ENCODE peak calls at places on chromosomes 7 and 10, in six cellular contexts. One of them, this sample, is unnamed.

GRCh38 chr10:78727728-78728127 is 341.0 kb upstream of the ZMIZ1 start:
- DNase-seq in stimulated activated CD8-positive, alpha-beta memory T cell treated with anti-CD3 and anti-CD28 coated beads, Interleukin-15, amount 100 ng/mL, for 4 hours: no peak
- DNase-seq in pons: no peak
- DNase-seq in bronchial epithelial cell: no peak
- DNase-seq in NCI-H1105: peak; percentile 7
- DNase-seq in activated CD8-positive, alpha-beta memory T cell treated with anti-CD3 and anti-CD28 coated beads, Interleukin-2, amount 10 ng/mL, durations not matched to agents 7 days and 5 days: no peak
- DNase-seq in this sample: no peak

GRCh38 chr7:1669954-1670893 is at the start of gene ELFN1:
- DNase-seq in activated CD8-positive, alpha-beta memory T cell treated with anti-CD3 and anti-CD28 coated beads, Interleukin-2, amount 10 ng/mL, durations not matched to agents 7 days and 5 days: peak; percentile 22
- DNase-seq in NCI-H1105: peak; percentile 55
- DNase-seq in stimulated activated CD8-positive, alpha-beta memory T cell treated with anti-CD3 and anti-CD28 coated beads, Interleukin-15, amount 100 ng/mL, for 4 hours: no peak
- DNase-seq in bronchial epithelial cell: no peak
- DNase-seq in pons: no peak
- DNase-seq in this sample: no peak

GRCh38 chr10:29669149-29669548 is 34.4 kb upstream of the SVIL start:
- DNase-seq in stimulated activated CD8-positive, alpha-beta memory T cell treated with anti-CD3 and anti-CD28 coated beads, Interleukin-15, amount 100 ng/mL, for 4 hours: no peak
- DNase-seq in pons: no peak
- DNase-seq in bronchial epithelial cell: peak; percentile 36
- DNase-seq in NCI-H1105: no peak
- DNase-seq in activated CD8-positive, alpha-beta memory T cell treated with anti-CD3 and anti-CD28 coated beads, Interleukin-2, amount 10 ng/mL, durations not matched to agents 7 days and 5 days: no peak
- DNase-seq in this sample: no peak

GRCh38 chr7:140489021-140489349 is 9.7 kb upstream of the MKRN1 start:
- DNase-seq in NCI-H1105: no peak
- DNase-seq in pons: no peak
- DNase-seq in stimulated activated CD8-positive, alpha-beta memory T cell treated with anti-CD3 and anti-CD28 coated beads, Interleukin-15, amount 100 ng/mL, for 4 hours: no peak
- DNase-seq in bronchial epithelial cell: no peak
- DNase-seq in activated CD8-positive, alpha-beta memory T cell treated with anti-CD3 and anti-CD28 coated beads, Interleukin-2, amount 10 ng/mL, durations not matched to agents 7 days and 5 days: no peak
- DNase-seq in this sample: no peak

GRCh38 chr10:91444211-91444610 is 34.1 kb downstream of the HECTD2 start:
- DNase-seq in stimulated activated CD8-positive, alpha-beta memory T cell treated with anti-CD3 and anti-CD28 coated beads, Interleukin-15, amount 100 ng/mL, for 4 hours: no peak
- DNase-seq in bronchial epithelial cell: no peak
- DNase-seq in activated CD8-positive, alpha-beta memory T cell treated with anti-CD3 and anti-CD28 coated beads, Interleukin-2, amount 10 ng/mL, durations not matched to agents 7 days and 5 days: no peak
- DNase-seq in pons: no peak
- DNase-seq in NCI-H1105: no peak
- DNase-seq in this sample: no peak

GRCh38 chr10:62817120-62817762 is 1.1 kb upstream of the EGR2 start:
- DNase-seq in pons: no peak
- DNase-seq in NCI-H1105: no peak
- DNase-seq in stimulated activated CD8-positive, alpha-beta memory T cell treated with anti-CD3 and anti-CD28 coated beads, Interleukin-15, amount 100 ng/mL, for 4 hours: peak; percentile 60
- DNase-seq in activated CD8-positive, alpha-beta memory T cell treated with anti-CD3 and anti-CD28 coated beads, Interleukin-2, amount 10 ng/mL, durations not matched to agents 7 days and 5 days: peak; percentile 69
- DNase-seq in bronchial epithelial cell: no peak
- DNase-seq in this sample: peak; percentile 6

GRCh38 chr7:111292026-111292430 is 201.1 kb downstream of the LRRN3 start:
- DNase-seq in activated CD8-positive, alpha-beta memory T cell treated with anti-CD3 and anti-CD28 coated beads, Interleukin-2, amount 10 ng/mL, durations not matched to agents 7 days and 5 days: no peak
- DNase-seq in bronchial epithelial cell: no peak
- DNase-seq in stimulated activated CD8-positive, alpha-beta memory T cell treated with anti-CD3 and anti-CD28 coated beads, Interleukin-15, amount 100 ng/mL, for 4 hours: no peak
- DNase-seq in pons: no peak
- DNase-seq in NCI-H1105: peak; percentile 18
- DNase-seq in this sample: no peak

GRCh38 chr10:35875281-35875680 is 233.2 kb upstream of the FZD8 start:
- DNase-seq in NCI-H1105: no peak
- DNase-seq in stimulated activated CD8-positive, alpha-beta memory T cell treated with anti-CD3 and anti-CD28 coated beads, Interleukin-15, amount 100 ng/mL, for 4 hours: no peak
- DNase-seq in activated CD8-positive, alpha-beta memory T cell treated with anti-CD3 and anti-CD28 coated beads, Interleukin-2, amount 10 ng/mL, durations not matched to agents 7 days and 5 days: no peak
- DNase-seq in pons: no peak
- DNase-seq in bronchial epithelial cell: no peak
- DNase-seq in this sample: no peak

GRCh38 chr7:67916571-67916970 is 919.9 kb downstream of the TYW1 start:
- DNase-seq in activated CD8-positive, alpha-beta memory T cell treated with anti-CD3 and anti-CD28 coated beads, Interleukin-2, amount 10 ng/mL, durations not matched to agents 7 days and 5 days: no peak
- DNase-seq in bronchial epithelial cell: no peak
- DNase-seq in NCI-H1105: peak; percentile 96
- DNase-seq in pons: no peak
- DNase-seq in stimulated activated CD8-positive, alpha-beta memory T cell treated with anti-CD3 and anti-CD28 coated beads, Interleukin-15, amount 100 ng/mL, for 4 hours: no peak
- DNase-seq in this sample: no peak

GRCh38 chr10:81116990-81117389 is 579.3 kb downstream of the SH2D4B start:
- DNase-seq in bronchial epithelial cell: peak; percentile 7
- DNase-seq in activated CD8-positive, alpha-beta memory T cell treated with anti-CD3 and anti-CD28 coated beads, Interleukin-2, amount 10 ng/mL, durations not matched to agents 7 days and 5 days: no peak
- DNase-seq in NCI-H1105: no peak
- DNase-seq in stimulated activated CD8-positive, alpha-beta memory T cell treated with anti-CD3 and anti-CD28 coated beads, Interleukin-15, amount 100 ng/mL, for 4 hours: no peak
- DNase-seq in pons: no peak
- DNase-seq in this sample: no peak

GRCh38 chr7:137243741-137244140 is 99.8 kb downstream of the PTN start:
- DNase-seq in stimulated activated CD8-positive, alpha-beta memory T cell treated with anti-CD3 and anti-CD28 coated beads, Interleukin-15, amount 100 ng/mL, for 4 hours: no peak
- DNase-seq in bronchial epithelial cell: no peak
- DNase-seq in activated CD8-positive, alpha-beta memory T cell treated with anti-CD3 and anti-CD28 coated beads, Interleukin-2, amount 10 ng/mL, durations not matched to agents 7 days and 5 days: no peak
- DNase-seq in pons: no peak
- DNase-seq in NCI-H1105: no peak
- DNase-seq in this sample: no peak

GRCh38 chr10:99982728-99983127 is 27.0 kb downstream of the DNMBP start:
- DNase-seq in bronchial epithelial cell: no peak
- DNase-seq in activated CD8-positive, alpha-beta memory T cell treated with anti-CD3 and anti-CD28 coated beads, Interleukin-2, amount 10 ng/mL, durations not matched to agents 7 days and 5 days: no peak
- DNase-seq in pons: no peak
- DNase-seq in stimulated activated CD8-positive, alpha-beta memory T cell treated with anti-CD3 and anti-CD28 coated beads, Interleukin-15, amount 100 ng/mL, for 4 hours: no peak
- DNase-seq in NCI-H1105: no peak
- DNase-seq in this sample: no peak

GRCh38 chr7:29396563-29396962 is 167.1 kb upstream of the PRR15 start:
- DNase-seq in pons: no peak
- DNase-seq in activated CD8-positive, alpha-beta memory T cell treated with anti-CD3 and anti-CD28 coated beads, Interleukin-2, amount 10 ng/mL, durations not matched to agents 7 days and 5 days: no peak
- DNase-seq in NCI-H1105: no peak
- DNase-seq in bronchial epithelial cell: no peak
- DNase-seq in stimulated activated CD8-positive, alpha-beta memory T cell treated with anti-CD3 and anti-CD28 coated beads, Interleukin-15, amount 100 ng/mL, for 4 hours: no peak
- DNase-seq in this sample: no peak

GRCh38 chr7:43771567-43771966 is 13.1 kb downstream of the BLVRA start:
- DNase-seq in activated CD8-positive, alpha-beta memory T cell treated with anti-CD3 and anti-CD28 coated beads, Interleukin-2, amount 10 ng/mL, durations not matched to agents 7 days and 5 days: peak; percentile 16
- DNase-seq in NCI-H1105: no peak
- DNase-seq in bronchial epithelial cell: no peak
- DNase-seq in pons: no peak
- DNase-seq in stimulated activated CD8-positive, alpha-beta memory T cell treated with anti-CD3 and anti-CD28 coated beads, Interleukin-15, amount 100 ng/mL, for 4 hours: no peak
- DNase-seq in this sample: no peak

GRCh38 chr7:38977658-38978057 is at the start of gene POU6F2:
- DNase-seq in pons: no peak
- DNase-seq in stimulated activated CD8-positive, alpha-beta memory T cell treated with anti-CD3 and anti-CD28 coated beads, Interleukin-15, amount 100 ng/mL, for 4 hours: no peak
- DNase-seq in bronchial epithelial cell: no peak
- DNase-seq in NCI-H1105: no peak
- DNase-seq in activated CD8-positive, alpha-beta memory T cell treated with anti-CD3 and anti-CD28 coated beads, Interleukin-2, amount 10 ng/mL, durations not matched to agents 7 days and 5 days: no peak
- DNase-seq in this sample: no peak

GRCh38 chr10:123607386-123607785 is 58.8 kb upstream of the GPR26 start:
- DNase-seq in NCI-H1105: no peak
- DNase-seq in bronchial epithelial cell: no peak
- DNase-seq in stimulated activated CD8-positive, alpha-beta memory T cell treated with anti-CD3 and anti-CD28 coated beads, Interleukin-15, amount 100 ng/mL, for 4 hours: no peak
- DNase-seq in pons: no peak
- DNase-seq in activated CD8-positive, alpha-beta memory T cell treated with anti-CD3 and anti-CD28 coated beads, Interleukin-2, amount 10 ng/mL, durations not matched to agents 7 days and 5 days: no peak
- DNase-seq in this sample: no peak

GRCh38 chr10:24104895-24105294 is 104.0 kb upstream of the KIAA1217 start:
- DNase-seq in stimulated activated CD8-positive, alpha-beta memory T cell treated with anti-CD3 and anti-CD28 coated beads, Interleukin-15, amount 100 ng/mL, for 4 hours: no peak
- DNase-seq in activated CD8-positive, alpha-beta memory T cell treated with anti-CD3 and anti-CD28 coated beads, Interleukin-2, amount 10 ng/mL, durations not matched to agents 7 days and 5 days: no peak
- DNase-seq in pons: no peak
- DNase-seq in NCI-H1105: no peak
- DNase-seq in bronchial epithelial cell: no peak
- DNase-seq in this sample: no peak

GRCh38 chr7:90708841-90709317 is 112.8 kb downstream of the CDK14 start:
- DNase-seq in NCI-H1105: no peak
- DNase-seq in pons: peak; percentile 67
- DNase-seq in stimulated activated CD8-positive, alpha-beta memory T cell treated with anti-CD3 and anti-CD28 coated beads, Interleukin-15, amount 100 ng/mL, for 4 hours: no peak
- DNase-seq in bronchial epithelial cell: no peak
- DNase-seq in activated CD8-positive, alpha-beta memory T cell treated with anti-CD3 and anti-CD28 coated beads, Interleukin-2, amount 10 ng/mL, durations not matched to agents 7 days and 5 days: no peak
- DNase-seq in this sample: no peak

GRCh38 chr10:19164461-19164860 is 115.9 kb downstream of the MALRD1 start:
- DNase-seq in activated CD8-positive, alpha-beta memory T cell treated with anti-CD3 and anti-CD28 coated beads, Interleukin-2, amount 10 ng/mL, durations not matched to agents 7 days and 5 days: no peak
- DNase-seq in NCI-H1105: no peak
- DNase-seq in bronchial epithelial cell: peak; percentile 58
- DNase-seq in stimulated activated CD8-positive, alpha-beta memory T cell treated with anti-CD3 and anti-CD28 coated beads, Interleukin-15, amount 100 ng/mL, for 4 hours: no peak
- DNase-seq in pons: no peak
- DNase-seq in this sample: no peak

GRCh38 chr10:70308121-70309060 is 24.6 kb upstream of the NPFFR1 start:
- DNase-seq in NCI-H1105: no peak
- DNase-seq in activated CD8-positive, alpha-beta memory T cell treated with anti-CD3 and anti-CD28 coated beads, Interleukin-2, amount 10 ng/mL, durations not matched to agents 7 days and 5 days: no peak
- DNase-seq in bronchial epithelial cell: no peak
- DNase-seq in stimulated activated CD8-positive, alpha-beta memory T cell treated with anti-CD3 and anti-CD28 coated beads, Interleukin-15, amount 100 ng/mL, for 4 hours: no peak
- DNase-seq in pons: no peak
- DNase-seq in this sample: no peak

GRCh38 chr10:97407211-97407951 is 6.2 kb upstream of the RRP12 start:
- DNase-seq in stimulated activated CD8-positive, alpha-beta memory T cell treated with anti-CD3 and anti-CD28 coated beads, Interleukin-15, amount 100 ng/mL, for 4 hours: no peak
- DNase-seq in NCI-H1105: peak; percentile 31
- DNase-seq in bronchial epithelial cell: peak; percentile 82
- DNase-seq in pons: peak; percentile 80
- DNase-seq in activated CD8-positive, alpha-beta memory T cell treated with anti-CD3 and anti-CD28 coated beads, Interleukin-2, amount 10 ng/mL, durations not matched to agents 7 days and 5 days: peak; percentile 80
- DNase-seq in this sample: no peak

GRCh38 chr10:107418411-107418810 is 253.9 kb upstream of the SORCS1 start:
- DNase-seq in bronchial epithelial cell: no peak
- DNase-seq in stimulated activated CD8-positive, alpha-beta memory T cell treated with anti-CD3 and anti-CD28 coated beads, Interleukin-15, amount 100 ng/mL, for 4 hours: no peak
- DNase-seq in pons: peak; percentile 27
- DNase-seq in activated CD8-positive, alpha-beta memory T cell treated with anti-CD3 and anti-CD28 coated beads, Interleukin-2, amount 10 ng/mL, durations not matched to agents 7 days and 5 days: no peak
- DNase-seq in NCI-H1105: no peak
- DNase-seq in this sample: no peak

GRCh38 chr7:55545496-55545895 is 26.8 kb downstream of the VOPP1 start:
- DNase-seq in activated CD8-positive, alpha-beta memory T cell treated with anti-CD3 and anti-CD28 coated beads, Interleukin-2, amount 10 ng/mL, durations not matched to agents 7 days and 5 days: no peak
- DNase-seq in bronchial epithelial cell: peak; percentile 93
- DNase-seq in stimulated activated CD8-positive, alpha-beta memory T cell treated with anti-CD3 and anti-CD28 coated beads, Interleukin-15, amount 100 ng/mL, for 4 hours: no peak
- DNase-seq in pons: no peak
- DNase-seq in NCI-H1105: no peak
- DNase-seq in this sample: no peak

GRCh38 chr7:101941481-101942383 is 124.3 kb downstream of the CUX1 start:
- DNase-seq in bronchial epithelial cell: peak; percentile 95
- DNase-seq in NCI-H1105: no peak
- DNase-seq in stimulated activated CD8-positive, alpha-beta memory T cell treated with anti-CD3 and anti-CD28 coated beads, Interleukin-15, amount 100 ng/mL, for 4 hours: no peak
- DNase-seq in pons: no peak
- DNase-seq in activated CD8-positive, alpha-beta memory T cell treated with anti-CD3 and anti-CD28 coated beads, Interleukin-2, amount 10 ng/mL, durations not matched to agents 7 days and 5 days: no peak
- DNase-seq in this sample: no peak

GRCh38 chr10:12350167-12350872 is 973 bp downstream of the CAMK1D start:
- DNase-seq in stimulated activated CD8-positive, alpha-beta memory T cell treated with anti-CD3 and anti-CD28 coated beads, Interleukin-15, amount 100 ng/mL, for 4 hours: peak; percentile 10
- DNase-seq in NCI-H1105: no peak
- DNase-seq in activated CD8-positive, alpha-beta memory T cell treated with anti-CD3 and anti-CD28 coated beads, Interleukin-2, amount 10 ng/mL, durations not matched to agents 7 days and 5 days: peak; percentile 69
- DNase-seq in bronchial epithelial cell: peak; percentile 29
- DNase-seq in pons: peak; percentile 40
- DNase-seq in this sample: no peak

GRCh38 chr10:79242620-79243152 is 104.6 kb upstream of the PPIF start:
- DNase-seq in activated CD8-positive, alpha-beta memory T cell treated with anti-CD3 and anti-CD28 coated beads, Interleukin-2, amount 10 ng/mL, durations not matched to agents 7 days and 5 days: peak; percentile 82
- DNase-seq in NCI-H1105: peak; percentile 50
- DNase-seq in stimulated activated CD8-positive, alpha-beta memory T cell treated with anti-CD3 and anti-CD28 coated beads, Interleukin-15, amount 100 ng/mL, for 4 hours: peak; percentile 31
- DNase-seq in bronchial epithelial cell: peak; percentile 62
- DNase-seq in pons: no peak
- DNase-seq in this sample: no peak

GRCh38 chr7:157539521-157539920 is 202.7 kb downstream of the DNAJB6 start:
- DNase-seq in pons: no peak
- DNase-seq in stimulated activated CD8-positive, alpha-beta memory T cell treated with anti-CD3 and anti-CD28 coated beads, Interleukin-15, amount 100 ng/mL, for 4 hours: no peak
- DNase-seq in NCI-H1105: no peak
- DNase-seq in activated CD8-positive, alpha-beta memory T cell treated with anti-CD3 and anti-CD28 coated beads, Interleukin-2, amount 10 ng/mL, durations not matched to agents 7 days and 5 days: no peak
- DNase-seq in bronchial epithelial cell: no peak
- DNase-seq in this sample: no peak

GRCh38 chr10:55283041-55283440 is 482.0 kb upstream of the PCDH15 start:
- DNase-seq in pons: no peak
- DNase-seq in stimulated activated CD8-positive, alpha-beta memory T cell treated with anti-CD3 and anti-CD28 coated beads, Interleukin-15, amount 100 ng/mL, for 4 hours: no peak
- DNase-seq in NCI-H1105: no peak
- DNase-seq in bronchial epithelial cell: no peak
- DNase-seq in activated CD8-positive, alpha-beta memory T cell treated with anti-CD3 and anti-CD28 coated beads, Interleukin-2, amount 10 ng/mL, durations not matched to agents 7 days and 5 days: no peak
- DNase-seq in this sample: no peak

GRCh38 chr10:6530211-6530840 is 49.8 kb downstream of the PRKCQ start:
- DNase-seq in pons: no peak
- DNase-seq in bronchial epithelial cell: no peak
- DNase-seq in activated CD8-positive, alpha-beta memory T cell treated with anti-CD3 and anti-CD28 coated beads, Interleukin-2, amount 10 ng/mL, durations not matched to agents 7 days and 5 days: peak; percentile 95
- DNase-seq in NCI-H1105: no peak
- DNase-seq in stimulated activated CD8-positive, alpha-beta memory T cell treated with anti-CD3 and anti-CD28 coated beads, Interleukin-15, amount 100 ng/mL, for 4 hours: peak; percentile 47
- DNase-seq in this sample: no peak

GRCh38 chr7:18387191-18387720 is 108.3 kb upstream of the HDAC9 start:
- DNase-seq in stimulated activated CD8-positive, alpha-beta memory T cell treated with anti-CD3 and anti-CD28 coated beads, Interleukin-15, amount 100 ng/mL, for 4 hours: no peak
- DNase-seq in NCI-H1105: no peak
- DNase-seq in pons: no peak
- DNase-seq in activated CD8-positive, alpha-beta memory T cell treated with anti-CD3 and anti-CD28 coated beads, Interleukin-2, amount 10 ng/mL, durations not matched to agents 7 days and 5 days: no peak
- DNase-seq in bronchial epithelial cell: no peak
- DNase-seq in this sample: no peak

GRCh38 chr7:91436655-91437054 is 172.4 kb downstream of the FZD1 start:
- DNase-seq in activated CD8-positive, alpha-beta memory T cell treated with anti-CD3 and anti-CD28 coated beads, Interleukin-2, amount 10 ng/mL, durations not matched to agents 7 days and 5 days: no peak
- DNase-seq in stimulated activated CD8-positive, alpha-beta memory T cell treated with anti-CD3 and anti-CD28 coated beads, Interleukin-15, amount 100 ng/mL, for 4 hours: no peak
- DNase-seq in bronchial epithelial cell: peak; percentile 61
- DNase-seq in pons: no peak
- DNase-seq in NCI-H1105: peak; percentile 94
- DNase-seq in this sample: no peak